ENCODE peak calls at places on chromosome 1, in ten cellular contexts. Y, H, I, V, C, N, B, F, Z and J are unnamed samples.

GRCh38 chr1:172609528-172609927 is 49.4 kb upstream of the FASLG start:
- DNase-seq in F (no peak), B (no peak), C (no peak), Y (no peak), Z (peak), I (no peak), V (no peak), N (no peak), H (no peak), J (no peak)

GRCh38 chr1:180815188-180815587 is 97.5 kb upstream of the KIAA1614 start:
- DNase-seq in V (no peak), N (no peak), F (no peak), C (no peak), B (peak), H (no peak), Y (no peak), I (peak), Z (no peak), J (no peak)

GRCh38 chr1:47710075-47711071 is 272.5 kb downstream of the FOXD2 start:
- DNase-seq in H (peak), Z (peak), B (peak), V (peak), F (peak), I (peak), N (peak), Y (peak), C (peak), J (peak)

GRCh38 chr1:24584103-24584764 is 28.3 kb downstream of the NCMAP start:
- DNase-seq in B (no peak), N (no peak), F (no peak), Y (no peak), H (no peak), V (no peak), C (no peak), Z (no peak), I (no peak), J (no peak)

GRCh38 chr1:183159960-183160359 is 26.1 kb upstream of the LAMC2 start:
- DNase-seq in C (no peak), V (no peak), H (no peak), N (peak), Z (peak), Y (no peak), B (peak), I (no peak), F (no peak), J (no peak)

GRCh38 chr1:87898401-87898800 is 569.7 kb downstream of the LMO4 start:
- DNase-seq in N (no peak), V (no peak), H (no peak), C (no peak), I (no peak), B (no peak), Y (no peak), Z (no peak), F (no peak), J (no peak)

GRCh38 chr1:22077728-22078127 is 25.2 kb downstream of the CDC42 start:
- DNase-seq in B (peak), V (peak), N (no peak), I (no peak), Y (no peak), C (no peak), Z (peak), H (no peak), F (no peak), J (no peak)

GRCh38 chr1:84598418-84598817 is 24.2 kb upstream of the CTBS start:
- DNase-seq in Y (no peak), B (no peak), N (no peak), V (peak), C (peak), H (no peak), Z (peak), I (no peak), F (no peak), J (no peak)

GRCh38 chr1:59046134-59046533 is 250.8 kb upstream of the FGGY start:
- DNase-seq in F (no peak), C (peak), Y (no peak), Z (peak), B (no peak), I (no peak), V (peak), H (no peak), N (no peak), J (no peak)

GRCh38 chr1:23805025-23805424 is 4.5 kb upstream of the GALE start:
- DNase-seq in V (no peak), N (no peak), B (no peak), Z (no peak), C (no peak), I (no peak), Y (no peak), H (no peak), F (no peak), J (no peak)

GRCh38 chr1:201461193-201461657 is 7.8 kb downstream of the PHLDA3 start:
- DNase-seq in F (no peak), V (peak), B (peak), C (peak), N (peak), I (no peak), Y (no peak), Z (peak), H (no peak), J (no peak)

GRCh38 chr1:222815367-222815765 is 527 bp downstream of the DISP1 start:
- DNase-seq in Z (peak), F (peak), B (no peak), Y (peak), I (peak), C (no peak), N (no peak), H (peak), V (no peak), J (no peak)

GRCh38 chr1:164794310-164794709 is 235.3 kb downstream of the PBX1 start:
- DNase-seq in V (peak), C (peak), H (no peak), Z (peak), I (no peak), F (no peak), Y (no peak), N (peak), B (no peak), J (no peak)

GRCh38 chr1:115764541-115764940 is 4.0 kb downstream of the CASQ2 start:
- DNase-seq in B (peak), N (no peak), V (peak), F (no peak), Z (peak), C (no peak), H (peak), Y (no peak), I (no peak), J (no peak)

GRCh38 chr1:182348916-182349747 is 42.5 kb downstream of the GLUL start:
- DNase-seq in Y (no peak), N (no peak), C (peak), F (no peak), V (no peak), I (no peak), B (no peak), H (no peak), Z (peak), J (no peak)

GRCh38 chr1:215970406-215970805 is 403.3 kb downstream of the KCTD3 start:
- DNase-seq in Z (no peak), B (no peak), N (no peak), I (no peak), H (no peak), C (no peak), F (no peak), V (peak), Y (no peak), J (no peak)

GRCh38 chr1:43705982-43706597 is 1.2 kb upstream of the ST3GAL3 start:
- DNase-seq in N (no peak), V (no peak), Z (peak), Y (no peak), H (no peak), C (no peak), I (no peak), B (peak), F (no peak), J (no peak)

GRCh38 chr1:204149635-204150565 is 1.9 kb downstream of the ETNK2 start:
- DNase-seq in B (no peak), I (no peak), H (no peak), F (no peak), N (peak), V (no peak), C (no peak), Y (no peak), Z (no peak), J (no peak)

GRCh38 chr1:6440198-6441126 is 15.9 kb downstream of the ESPN start:
- DNase-seq in I (peak), V (peak), B (peak), Y (peak), N (no peak), F (peak), H (peak), C (no peak), Z (peak), J (no peak)

GRCh38 chr1:45924736-45925135 is 121.3 kb downstream of the MAST2 start:
- DNase-seq in N (no peak), H (peak), F (no peak), V (peak), B (no peak), Z (peak), I (no peak), Y (no peak), C (no peak), J (no peak)

GRCh38 chr1:234919061-234919755 is 209.4 kb downstream of the TOMM20 start:
- DNase-seq in V (no peak), B (no peak), I (no peak), F (no peak), N (no peak), Y (no peak), C (no peak), H (no peak), Z (no peak), J (no peak)

GRCh38 chr1:230909974-230910754 is 41.8 kb upstream of the C1orf198 start:
- DNase-seq in I (no peak), F (no peak), Y (no peak), H (no peak), C (no peak), B (no peak), Z (no peak), V (no peak), N (no peak), J (no peak)

GRCh38 chr1:37817481-37817880 is 9.5 kb upstream of the YRDC start:
- DNase-seq in C (no peak), Z (no peak), H (peak), Y (no peak), V (peak), N (no peak), B (no peak), F (no peak), I (no peak), J (no peak)

GRCh38 chr1:159924791-159925712 is at the start of gene TAGLN2:
- DNase-seq in I (peak), Z (peak), N (peak), V (peak), F (peak), Y (peak), H (peak), C (peak), B (peak), J (peak)

GRCh38 chr1:30798954-30799491 is 41.4 kb upstream of the LAPTM5 start:
- DNase-seq in H (no peak), N (no peak), Z (no peak), C (no peak), F (no peak), Y (no peak), V (no peak), B (no peak), I (no peak), J (no peak)

GRCh38 chr1:40783001-40783905 is at the start of gene KCNQ4:
- DNase-seq in I (peak), N (no peak), C (no peak), B (peak), Y (peak), H (peak), V (no peak), F (no peak), Z (peak), J (no peak)

GRCh38 chr1:166088572-166088955 is 78.2 kb downstream of the FAM78B start:
- DNase-seq in N (no peak), Z (no peak), C (no peak), B (no peak), F (no peak), I (no peak), V (no peak), H (no peak), Y (no peak), J (no peak)

GRCh38 chr1:9066945-9067807 is 2.3 kb downstream of the SLC2A5 start:
- DNase-seq in F (no peak), Y (no peak), V (peak), I (no peak), H (no peak), Z (peak), C (no peak), B (no peak), N (no peak), J (peak)